ENCODE peak calls at places on chromosomes 13 and 19, in six cellular contexts. One of them, this sample, is unnamed.

GRCh38 chr13:88895261-88895941 is 1224.2 kb downstream of the SLITRK5 start:
- DNase-seq in left lung: no peak
- DNase-seq in Peyer's patch: no peak
- DNase-seq in fibroblast of lung: no peak
- DNase-seq in esophagus squamous epithelium: no peak
- DNase-seq in left ventricle myocardium inferior: no peak
- DNase-seq in this sample: peak; percentile 30

GRCh38 chr19:34155686-34156085 is 16.6 kb upstream of the LSM14A start:
- DNase-seq in fibroblast of lung: no peak
- DNase-seq in esophagus squamous epithelium: no peak
- DNase-seq in Peyer's patch: no peak
- DNase-seq in left ventricle myocardium inferior: no peak
- DNase-seq in left lung: no peak
- DNase-seq in this sample: no peak

GRCh38 chr13:72146816-72147215 is 279.8 kb upstream of the DACH1 start:
- DNase-seq in esophagus squamous epithelium: no peak
- DNase-seq in left ventricle myocardium inferior: no peak
- DNase-seq in fibroblast of lung: no peak
- DNase-seq in Peyer's patch: no peak
- DNase-seq in left lung: no peak
- DNase-seq in this sample: no peak

GRCh38 chr13:87827479-87827878 is 156.3 kb downstream of the SLITRK5 start:
- DNase-seq in left lung: no peak
- DNase-seq in left ventricle myocardium inferior: no peak
- DNase-seq in Peyer's patch: no peak
- DNase-seq in fibroblast of lung: peak; percentile 77
- DNase-seq in esophagus squamous epithelium: no peak
- DNase-seq in this sample: no peak

GRCh38 chr19:45753548-45753947 is 15.5 kb downstream of the SIX5 start:
- DNase-seq in Peyer's patch: no peak
- DNase-seq in esophagus squamous epithelium: no peak
- DNase-seq in fibroblast of lung: no peak
- DNase-seq in left ventricle myocardium inferior: no peak
- DNase-seq in left lung: no peak
- DNase-seq in this sample: no peak

GRCh38 chr13:92173254-92173653 is 774.8 kb downstream of the GPC5 start:
- DNase-seq in esophagus squamous epithelium: no peak
- DNase-seq in fibroblast of lung: no peak
- DNase-seq in left lung: no peak
- DNase-seq in Peyer's patch: no peak
- DNase-seq in left ventricle myocardium inferior: no peak
- DNase-seq in this sample: no peak

GRCh38 chr13:73715114-73715909 is 418.9 kb downstream of the KLF12 start:
- DNase-seq in left ventricle myocardium inferior: no peak
- DNase-seq in Peyer's patch: no peak
- DNase-seq in left lung: no peak
- DNase-seq in fibroblast of lung: no peak
- DNase-seq in esophagus squamous epithelium: no peak
- DNase-seq in this sample: no peak

GRCh38 chr19:48896191-48896720 is 2.3 kb downstream of the TULP2 start:
- DNase-seq in fibroblast of lung: peak; percentile 58
- DNase-seq in esophagus squamous epithelium: no peak
- DNase-seq in left ventricle myocardium inferior: peak; percentile 65
- DNase-seq in left lung: peak; percentile 71
- DNase-seq in Peyer's patch: peak; percentile 63
- DNase-seq in this sample: peak; percentile 46

GRCh38 chr13:88107486-88108044 is 436.4 kb downstream of the SLITRK5 start:
- DNase-seq in left ventricle myocardium inferior: no peak
- DNase-seq in fibroblast of lung: no peak
- DNase-seq in esophagus squamous epithelium: no peak
- DNase-seq in Peyer's patch: no peak
- DNase-seq in left lung: no peak
- DNase-seq in this sample: no peak

GRCh38 chr13:108957369-108958012 is 328.1 kb downstream of the MYO16 start:
- DNase-seq in Peyer's patch: no peak
- DNase-seq in esophagus squamous epithelium: no peak
- DNase-seq in left ventricle myocardium inferior: no peak
- DNase-seq in fibroblast of lung: peak; percentile 77
- DNase-seq in left lung: no peak
- DNase-seq in this sample: no peak

GRCh38 chr13:109332501-109333499 is 453.6 kb downstream of the IRS2 start:
- DNase-seq in left ventricle myocardium inferior: no peak
- DNase-seq in esophagus squamous epithelium: no peak
- DNase-seq in fibroblast of lung: no peak
- DNase-seq in Peyer's patch: no peak
- DNase-seq in left lung: no peak
- DNase-seq in this sample: no peak

GRCh38 chr13:52933547-52934167 is 85.2 kb upstream of the PCDH8 start:
- DNase-seq in Peyer's patch: no peak
- DNase-seq in esophagus squamous epithelium: no peak
- DNase-seq in fibroblast of lung: no peak
- DNase-seq in left ventricle myocardium inferior: no peak
- DNase-seq in left lung: no peak
- DNase-seq in this sample: no peak

GRCh38 chr19:17931532-17932191 is 1.2 kb upstream of the CCDC124 start:
- DNase-seq in left ventricle myocardium inferior: no peak
- DNase-seq in left lung: no peak
- DNase-seq in esophagus squamous epithelium: no peak
- DNase-seq in fibroblast of lung: no peak
- DNase-seq in Peyer's patch: peak; percentile 45
- DNase-seq in this sample: no peak

GRCh38 chr13:101965096-101965495 is 436.8 kb downstream of the FGF14 start:
- DNase-seq in left ventricle myocardium inferior: no peak
- DNase-seq in fibroblast of lung: no peak
- DNase-seq in left lung: no peak
- DNase-seq in Peyer's patch: no peak
- DNase-seq in esophagus squamous epithelium: no peak
- DNase-seq in this sample: no peak

GRCh38 chr19:2014731-2015610 is 543 bp downstream of the BTBD2 start:
- DNase-seq in esophagus squamous epithelium: no peak
- DNase-seq in fibroblast of lung: no peak
- DNase-seq in left lung: no peak
- DNase-seq in Peyer's patch: no peak
- DNase-seq in left ventricle myocardium inferior: no peak
- DNase-seq in this sample: peak; percentile 52

GRCh38 chr19:9757544-9758501 is 10.7 kb downstream of the ZNF846 start:
- DNase-seq in fibroblast of lung: peak; percentile 11
- DNase-seq in left lung: no peak
- DNase-seq in Peyer's patch: no peak
- DNase-seq in esophagus squamous epithelium: no peak
- DNase-seq in left ventricle myocardium inferior: no peak
- DNase-seq in this sample: no peak

GRCh38 chr13:45040626-45041025 is 51.3 kb downstream of the GPALPP1 start:
- DNase-seq in left ventricle myocardium inferior: no peak
- DNase-seq in left lung: no peak
- DNase-seq in esophagus squamous epithelium: no peak
- DNase-seq in fibroblast of lung: peak; percentile 22
- DNase-seq in Peyer's patch: no peak
- DNase-seq in this sample: no peak

DNA sequence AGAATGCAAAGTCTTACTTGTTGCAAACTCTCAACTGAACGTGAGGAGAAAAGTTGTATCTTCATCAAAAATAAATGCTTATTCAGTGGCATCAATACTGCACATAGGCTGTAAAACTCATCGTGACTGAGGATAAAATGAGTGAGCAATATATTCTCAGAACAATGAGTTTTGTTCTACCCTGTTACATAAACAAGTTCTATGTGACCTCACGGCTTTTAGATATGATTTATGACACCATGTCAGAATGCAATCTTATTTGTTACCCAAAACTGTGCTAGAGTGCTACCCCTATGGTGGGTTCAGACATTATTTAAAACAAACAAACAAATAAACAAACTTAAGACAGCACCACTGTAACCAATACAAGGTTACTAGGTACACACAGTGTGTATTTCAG is 55.4 kb downstream of the FOXO1 start:
- DNase-seq in fibroblast of lung: no peak
- DNase-seq in Peyer's patch: no peak
- DNase-seq in left lung: no peak
- DNase-seq in esophagus squamous epithelium: no peak
- DNase-seq in left ventricle myocardium inferior: no peak
- DNase-seq in this sample: no peak
- H3K4me3 ChIP-seq in fibroblast of lung: no peak overlapping the region
- H3K4me3 ChIP-seq in Peyer's patch: no peak overlapping the region
- H3K4me3 ChIP-seq in left lung: no peak overlapping the region
- H3K4me3 ChIP-seq in esophagus squamous epithelium: no peak overlapping the region
- H3K4me3 ChIP-seq in left ventricle myocardium inferior: no peak overlapping the region
- H3K4me3 ChIP-seq in this sample: no peak overlapping the region

GRCh38 chr19:16874250-16874977 is 14.4 kb upstream of the F2RL3 start:
- DNase-seq in left lung: no peak
- DNase-seq in esophagus squamous epithelium: no peak
- DNase-seq in Peyer's patch: no peak
- DNase-seq in left ventricle myocardium inferior: no peak
- DNase-seq in fibroblast of lung: no peak
- DNase-seq in this sample: no peak
- H3K36me3 ChIP-seq in left lung: peaks cover 82% of the 10 kb centered on the region
- H3K36me3 ChIP-seq in esophagus squamous epithelium: peaks cover 83% of the 10 kb centered on the region
- H3K36me3 ChIP-seq in Peyer's patch: no peaks in the 10 kb centered on the region
- H3K36me3 ChIP-seq in left ventricle myocardium inferior: peaks cover 77% of the 10 kb centered on the region
- H3K36me3 ChIP-seq in fibroblast of lung: peaks cover 19% of the 10 kb centered on the region
- H3K36me3 ChIP-seq in this sample: peaks cover 18% of the 10 kb centered on the region

GRCh38 chr19:39341122-39341719 is 1.0 kb upstream of the SAMD4B start:
- DNase-seq in esophagus squamous epithelium: no peak
- DNase-seq in left lung: peak; percentile 51
- DNase-seq in left ventricle myocardium inferior: peak; percentile 27
- DNase-seq in Peyer's patch: no peak
- DNase-seq in fibroblast of lung: no peak
- DNase-seq in this sample: no peak

GRCh38 chr19:39341720-39342604 is at the start of gene SAMD4B:
- DNase-seq in fibroblast of lung: peak; percentile 98
- DNase-seq in left ventricle myocardium inferior: peak; percentile 99
- DNase-seq in esophagus squamous epithelium: peak; percentile 96
- DNase-seq in left lung: peak; percentile 99
- DNase-seq in Peyer's patch: peak; percentile 100
- DNase-seq in this sample: peak; percentile 100

GRCh38 chr19:39336483-39336882 is 640 bp upstream of the GMFG start:
- DNase-seq in esophagus squamous epithelium: no peak
- DNase-seq in Peyer's patch: no peak
- DNase-seq in left ventricle myocardium inferior: no peak
- DNase-seq in fibroblast of lung: no peak
- DNase-seq in left lung: no peak
- DNase-seq in this sample: no peak

GRCh38 chr19:39342647-39343305 is 555 bp downstream of the SAMD4B start:
- DNase-seq in Peyer's patch: no peak
- DNase-seq in left lung: peak; percentile 52
- DNase-seq in esophagus squamous epithelium: no peak
- DNase-seq in left ventricle myocardium inferior: no peak
- DNase-seq in fibroblast of lung: no peak
- DNase-seq in this sample: peak; percentile 66

DNA sequence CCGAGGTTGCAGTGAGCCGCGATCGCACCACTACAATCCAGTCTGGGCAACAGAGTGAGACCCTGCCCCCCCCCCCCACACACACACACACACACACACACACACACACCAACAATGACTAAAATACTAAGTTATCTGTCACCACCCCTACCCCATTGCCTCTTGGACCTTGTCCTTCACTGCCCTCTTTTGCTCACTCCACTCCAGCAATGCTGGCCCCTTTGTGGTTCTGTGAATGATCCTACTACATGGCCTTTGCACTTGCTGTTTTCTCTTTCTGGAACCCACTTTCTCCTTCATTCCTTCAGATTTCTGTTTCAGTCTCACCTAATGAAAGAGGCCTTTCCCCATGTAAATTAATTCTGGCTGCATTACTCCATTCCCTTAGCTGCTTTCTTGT is 2.6 kb upstream of the SAMD4B start:
- DNase-seq in left lung: no peak
- DNase-seq in Peyer's patch: no peak
- DNase-seq in esophagus squamous epithelium: no peak
- DNase-seq in fibroblast of lung: no peak
- DNase-seq in left ventricle myocardium inferior: no peak
- DNase-seq in this sample: no peak
- H3K4me1 ChIP-seq in left lung: peaks cover 11% of the 10 kb centered on the region
- H3K4me1 ChIP-seq in Peyer's patch: peaks cover 20% of the 10 kb centered on the region
- H3K4me1 ChIP-seq in esophagus squamous epithelium: peaks cover 46% of the 10 kb centered on the region
- H3K4me1 ChIP-seq in fibroblast of lung: peaks cover 4% of the 10 kb centered on the region
- H3K4me1 ChIP-seq in left ventricle myocardium inferior: peaks cover 44% of the 10 kb centered on the region
- H3K4me1 ChIP-seq in this sample: no peaks in the 10 kb centered on the region

GRCh38 chr19:50326101-50326664 is 3.0 kb downstream of the KCNC3 start:
- DNase-seq in esophagus squamous epithelium: no peak
- DNase-seq in left lung: no peak
- DNase-seq in left ventricle myocardium inferior: no peak
- DNase-seq in Peyer's patch: peak; percentile 39
- DNase-seq in fibroblast of lung: no peak
- DNase-seq in this sample: no peak

GRCh38 chr19:50328257-50329145 is 676 bp downstream of the KCNC3 start:
- DNase-seq in left lung: peak; percentile 44
- DNase-seq in fibroblast of lung: no peak
- DNase-seq in esophagus squamous epithelium: no peak
- DNase-seq in left ventricle myocardium inferior: no peak
- DNase-seq in Peyer's patch: peak; percentile 53
- DNase-seq in this sample: peak; percentile 62

GRCh38 chr19:50327013-50327412 is 2.2 kb downstream of the KCNC3 start:
- DNase-seq in left lung: no peak
- DNase-seq in fibroblast of lung: no peak
- DNase-seq in left ventricle myocardium inferior: no peak
- DNase-seq in esophagus squamous epithelium: no peak
- DNase-seq in Peyer's patch: no peak
- DNase-seq in this sample: no peak

GRCh38 chr19:50329146-50329925 is at the start of gene KCNC3:
- DNase-seq in left ventricle myocardium inferior: peak; percentile 99
- DNase-seq in left lung: peak; percentile 100
- DNase-seq in Peyer's patch: peak; percentile 98
- DNase-seq in esophagus squamous epithelium: peak; percentile 97
- DNase-seq in fibroblast of lung: peak; percentile 83
- DNase-seq in this sample: peak; percentile 100

DNA sequence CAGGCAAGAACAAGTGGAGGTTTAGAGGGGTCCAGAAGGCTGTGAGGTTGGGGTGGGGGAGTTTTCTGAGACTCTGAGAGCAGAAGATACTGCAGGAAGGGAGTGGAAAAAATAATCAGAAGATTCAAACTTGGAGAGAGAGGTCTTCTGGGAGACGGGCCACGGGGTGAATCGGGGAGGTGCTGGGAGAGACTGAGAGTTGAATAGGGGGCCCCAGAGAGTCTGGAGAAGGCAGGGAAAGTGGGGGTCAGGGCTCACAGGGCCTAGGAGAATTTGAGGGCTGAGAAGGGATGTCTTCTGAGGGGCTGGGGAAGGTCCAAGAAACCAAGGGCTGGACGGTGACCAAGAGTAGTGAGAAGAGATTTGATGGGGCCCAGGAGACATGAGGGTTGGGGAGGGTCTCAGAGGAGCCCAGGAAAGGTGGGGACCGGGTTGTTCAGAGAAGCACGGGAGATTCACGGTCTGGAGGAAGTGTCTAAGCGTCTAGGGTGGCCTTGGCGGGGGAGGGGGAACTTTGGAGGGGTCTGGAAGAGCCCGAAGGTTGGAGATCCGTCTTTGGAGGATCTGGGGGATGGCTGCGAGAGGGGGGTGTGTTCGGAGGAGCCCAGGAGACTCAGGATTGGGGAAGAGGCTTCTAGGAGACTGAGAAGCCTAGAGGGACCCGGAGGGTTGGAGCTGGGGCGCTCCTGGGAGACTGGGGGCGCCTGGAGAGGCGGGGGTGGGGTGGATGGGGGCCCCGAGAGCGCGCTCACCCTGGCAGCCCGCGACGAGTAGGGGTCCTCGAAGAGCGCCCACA is 1.5 kb downstream of the KCNC3 start:
- DNase-seq in left ventricle myocardium inferior: no peak
- DNase-seq in fibroblast of lung: no peak
- DNase-seq in left lung: no peak
- DNase-seq in esophagus squamous epithelium: no peak
- DNase-seq in Peyer's patch: no peak
- DNase-seq in this sample: no peak
- H3K4me3 ChIP-seq in left ventricle myocardium inferior: peak overlapping the region; percentile 62
- H3K4me3 ChIP-seq in fibroblast of lung: no peak overlapping the region
- H3K4me3 ChIP-seq in left lung: no peak overlapping the region
- H3K4me3 ChIP-seq in esophagus squamous epithelium: no peak overlapping the region
- H3K4me3 ChIP-seq in Peyer's patch: no peak overlapping the region
- H3K4me3 ChIP-seq in this sample: no peak overlapping the region